ENCODE peak calls at places on chromosome 11, in four cellular contexts. I is adipocyte, P is esophagus squamous epithelium, S is upper lobe of left lung. C is an unnamed sample.

GRCh38 chr11:18394300-18394927 is at the start of gene LDHA:
- DNase-seq in I (peak; percentile 99), P (peak; percentile 93), S (peak; percentile 100), C (peak; percentile 99)

GRCh38 chr11:72799441-72799840 is 5.6 kb upstream of the STARD10 start:
- DNase-seq in I (peak; percentile 42), P (no peak), S (no peak), C (no peak)

GRCh38 chr11:125890447-125891100 is 3.1 kb downstream of the HYLS1 start:
- DNase-seq in I (no peak), P (no peak), S (no peak), C (no peak)

GRCh38 chr11:119422505-119423416 is at the start of gene THY1:
- DNase-seq in I (peak; percentile 82), P (no peak), S (peak; percentile 76), C (no peak)

GRCh38 chr11:118129475-118130196 is 23.0 kb downstream of the SCN4B start:
- DNase-seq in I (no peak), P (no peak), S (no peak), C (no peak)

GRCh38 chr11:68762481-68762880 is 11.2 kb upstream of the TESMIN start:
- DNase-seq in I (no peak), P (no peak), S (peak; percentile 45), C (no peak)

GRCh38 chr11:64071849-64072248 is 36.1 kb downstream of the FLRT1 start:
- DNase-seq in I (no peak), P (no peak), S (peak; percentile 68), C (no peak)

GRCh38 chr11:3627291-3627690 is 14.5 kb downstream of the ART5 start:
- DNase-seq in I (peak; percentile 33), P (no peak), S (no peak), C (no peak)

GRCh38 chr11:73350908-73351636 is 25.1 kb upstream of the RELT start:
- DNase-seq in I (peak; percentile 90), P (no peak), S (no peak), C (peak; percentile 55)

GRCh38 chr11:28618426-28618825 is 510.2 kb downstream of the METTL15 start:
- DNase-seq in I (peak; percentile 30), P (no peak), S (no peak), C (no peak)

GRCh38 chr11:125390949-125391348 is 105.1 kb downstream of the FEZ1 start:
- DNase-seq in I (peak; percentile 47), P (no peak), S (no peak), C (no peak)

GRCh38 chr11:18352581-18352980 is 30.2 kb downstream of the GTF2H1 start:
- DNase-seq in I (peak; percentile 40), P (no peak), S (no peak), C (no peak)

GRCh38 chr11:113994077-113994954 is 19.4 kb downstream of the HTR3A start:
- DNase-seq in I (peak; percentile 64), P (no peak), S (no peak), C (no peak)

GRCh38 chr11:2355000-2355644 is 22.0 kb upstream of the CD81 start:
- DNase-seq in I (peak; percentile 11), P (no peak), S (no peak), C (no peak)

GRCh38 chr11:64153831-64154230 is 12.1 kb downstream of the MACROD1 start:
- DNase-seq in I (no peak), P (no peak), S (no peak), C (no peak)

GRCh38 chr11:77346906-77347603 is 45.6 kb upstream of the GDPD4 start:
- DNase-seq in I (peak; percentile 59), P (no peak), S (no peak), C (no peak)

GRCh38 chr11:119263352-119263940 is 53.5 kb downstream of the MCAM start:
- DNase-seq in I (peak; percentile 13), P (no peak), S (no peak), C (no peak)

GRCh38 chr11:101390539-101390938 is 193.3 kb downstream of the TRPC6 start:
- DNase-seq in I (peak; percentile 51), P (no peak), S (no peak), C (no peak)

GRCh38 chr11:35126879-35127576 is 11.9 kb upstream of the CD44 start:
- DNase-seq in I (no peak), P (no peak), S (no peak), C (no peak)

GRCh38 chr11:13094930-13095687 is 86.0 kb downstream of the RASSF10 start:
- DNase-seq in I (no peak), P (no peak), S (no peak), C (no peak)

GRCh38 chr11:38169286-38169685 is 1571.2 kb upstream of the RAG2 start:
- DNase-seq in I (peak; percentile 42), P (no peak), S (no peak), C (no peak)

GRCh38 chr11:47716692-47717091 is 1.5 kb upstream of the AGBL2 start:
- DNase-seq in I (no peak), P (no peak), S (no peak), C (no peak)

GRCh38 chr11:3109921-3110706 is 52.9 kb upstream of the CARS1 start:
- DNase-seq in I (peak; percentile 46), P (no peak), S (peak; percentile 64), C (peak; percentile 72)

GRCh38 chr11:35112056-35112845 is 26.7 kb upstream of the CD44 start:
- DNase-seq in I (no peak), P (no peak), S (no peak), C (no peak)

GRCh38 chr11:11940551-11940950 is 67.9 kb downstream of the DKK3 start:
- DNase-seq in I (no peak), P (no peak), S (no peak), C (no peak)

GRCh38 chr11:1271927-1272326 is 37.5 kb downstream of the TOLLIP start:
- DNase-seq in I (no peak), P (no peak), S (peak; percentile 78), C (no peak)

GRCh38 chr11:129283141-129283540 is 91.0 kb upstream of the ARHGAP32 start:
- DNase-seq in I (no peak), P (no peak), S (no peak), C (no peak)

GRCh38 chr11:102341844-102342318 is 5.1 kb upstream of the BIRC2 start:
- DNase-seq in I (peak; percentile 95), P (no peak), S (no peak), C (no peak)

GRCh38 chr11:121035823-121036222 is 11.9 kb downstream of the TBCEL start:
- DNase-seq in I (no peak), P (no peak), S (no peak), C (no peak)

GRCh38 chr11:48066881-48067800 is 86.8 kb downstream of the PTPRJ start:
- DNase-seq in I (no peak), P (no peak), S (no peak), C (peak; percentile 13)

GRCh38 chr11:62146476-62147200 is 22.8 kb downstream of the INCENP start:
- DNase-seq in I (no peak), P (no peak), S (no peak), C (no peak)

GRCh38 chr11:62149986-62150886 is 26.4 kb downstream of the INCENP start:
- DNase-seq in I (no peak), P (no peak), S (no peak), C (no peak)

GRCh38 chr11:62150887-62151736 is 27.3 kb downstream of the INCENP start:
- DNase-seq in I (no peak), P (no peak), S (no peak), C (no peak)

GRCh38 chr11:62147545-62147944 is 23.7 kb downstream of the INCENP start:
- DNase-seq in I (no peak), P (no peak), S (no peak), C (peak; percentile 20)

DNA sequence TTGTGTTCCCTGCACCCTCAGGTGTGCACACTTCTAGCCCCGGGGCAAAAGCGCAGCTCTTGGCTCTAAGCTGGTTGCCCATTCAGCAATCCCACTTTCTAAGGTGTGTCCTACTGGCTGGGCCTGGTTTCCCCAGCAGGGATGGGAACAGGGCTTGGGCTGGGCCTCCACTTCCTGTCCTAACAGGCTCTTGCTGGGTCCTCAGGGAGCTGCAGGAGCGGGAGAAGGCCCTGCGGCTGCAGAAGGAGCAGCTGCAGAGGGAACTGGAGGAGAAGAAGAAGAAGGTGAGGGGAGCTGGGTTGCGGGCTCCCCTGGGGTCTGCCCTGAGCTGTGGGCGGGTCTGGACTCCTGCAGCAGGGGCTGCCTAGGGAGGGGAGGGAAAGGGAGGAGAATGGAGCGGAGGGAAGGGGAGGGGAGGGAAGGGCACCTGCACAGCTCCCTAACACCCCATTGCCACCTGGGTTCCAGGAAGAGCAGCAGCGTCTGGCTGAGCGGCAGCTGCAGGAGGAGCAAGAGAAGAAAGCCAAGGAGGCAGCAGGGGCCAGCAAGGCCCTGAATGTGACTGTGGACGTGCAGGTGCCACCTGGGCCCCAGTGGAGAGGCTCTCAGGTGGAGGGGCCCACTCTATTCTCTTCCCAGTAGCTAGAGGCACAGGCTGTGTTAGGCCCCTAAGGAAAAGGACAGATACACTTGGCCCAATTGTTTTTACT is 24.6 kb downstream of the INCENP start:
- DNase-seq in I (no peak), P (no peak), S (no peak), C (no peak)
- H3K36me3 ChIP-seq in I (peaks cover 50% of the 10 kb centered on the region), P (peaks cover 9% of the 10 kb centered on the region), S (peaks cover 58% of the 10 kb centered on the region), C (no peaks in the 10 kb centered on the region)

DNA sequence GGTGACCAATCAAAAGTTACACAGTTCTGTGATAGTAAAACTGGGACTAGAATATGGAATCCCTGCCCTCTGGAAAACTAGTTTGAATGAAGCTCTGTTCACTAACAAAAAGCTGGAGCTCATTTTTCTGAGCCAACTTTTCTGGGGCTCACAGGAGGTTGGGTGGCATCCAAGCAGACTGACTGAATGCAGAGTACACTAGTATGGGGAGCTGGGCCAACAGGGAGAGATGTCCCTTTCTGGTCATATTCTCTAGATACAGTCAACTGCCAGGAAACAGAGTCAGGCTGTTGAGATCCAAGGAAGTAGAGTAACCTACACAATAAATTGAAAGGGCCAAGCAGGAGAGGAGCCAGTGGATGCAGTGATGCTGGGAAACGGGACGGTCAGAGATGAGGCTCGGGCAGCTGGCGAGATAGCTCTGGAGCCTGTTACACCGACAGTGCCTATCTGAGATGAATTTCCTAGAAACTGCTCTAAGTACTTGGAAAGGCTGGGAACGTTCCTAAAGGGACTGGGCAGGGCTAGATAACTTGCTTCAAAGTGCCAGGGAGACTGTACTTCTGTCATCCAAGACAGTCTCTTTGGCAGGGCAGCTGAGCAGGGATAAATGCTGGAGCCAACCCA is 71.1 kb downstream of the LARGE2 start:
- DNase-seq in I (peak; percentile 74), P (no peak), S (no peak), C (peak; percentile 36)
- H3K4me1 ChIP-seq in I (peaks cover 38% of the 10 kb centered on the region), P (peaks cover 3% of the 10 kb centered on the region), S (peaks cover 12% of the 10 kb centered on the region), C (peaks cover 17% of the 10 kb centered on the region)

GRCh38 chr11:94961255-94961654 is 12.1 kb downstream of the CWC15 start:
- DNase-seq in I (no peak), P (no peak), S (no peak), C (no peak)

GRCh38 chr11:94968334-94968958 is 4.9 kb downstream of the CWC15 start:
- DNase-seq in I (peak; percentile 74), P (no peak), S (no peak), C (no peak)

GRCh38 chr11:94959179-94959578 is 14.2 kb downstream of the CWC15 start:
- DNase-seq in I (no peak), P (no peak), S (no peak), C (no peak)

GRCh38 chr11:94960488-94960887 is 12.9 kb downstream of the CWC15 start:
- DNase-seq in I (no peak), P (no peak), S (no peak), C (no peak)

DNA sequence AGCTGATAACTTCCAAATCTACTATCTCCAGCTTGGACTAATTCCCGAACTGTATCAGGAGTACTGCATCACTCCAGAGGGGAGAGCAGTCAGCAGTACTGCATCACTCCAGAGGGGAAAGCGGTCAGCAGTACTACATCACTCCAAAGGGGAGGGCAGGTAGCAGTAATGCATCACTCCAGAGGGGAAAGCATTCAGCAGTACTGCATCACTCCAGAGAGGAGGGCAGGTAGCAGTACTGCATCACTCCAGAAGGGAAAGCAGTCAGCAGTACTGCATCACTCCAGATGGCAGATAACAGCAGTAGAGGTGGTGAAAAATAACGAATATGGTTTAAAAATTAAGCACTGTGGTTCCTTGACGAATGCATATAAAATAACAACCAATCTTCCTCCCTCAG is 8.4 kb downstream of the CWC15 start:
- DNase-seq in I (no peak), P (no peak), S (no peak), C (no peak)
- H3K36me3 ChIP-seq in I (peaks cover 95% of the 10 kb centered on the region), P (peaks cover 44% of the 10 kb centered on the region), S (peaks cover 82% of the 10 kb centered on the region), C (peaks cover 100% of the 10 kb centered on the region)

GRCh38 chr11:7924526-7924925 is 6.5 kb downstream of the OR10A6 start:
- DNase-seq in I (no peak), P (no peak), S (no peak), C (no peak)
- H3K4me1 ChIP-seq in I (no peaks in the 10 kb centered on the region), P (no peaks in the 10 kb centered on the region), S (no peaks in the 10 kb centered on the region), C (no peaks in the 10 kb centered on the region)

C was measured in heart left ventricle.